ENCODE peak calls at places on chromosome 11, in nine cellular contexts. One of them, this sample, is unnamed.

GRCh38 chr11:70539360-70540095 is 141.2 kb downstream of the CTTN start:
- DNase-seq in thoracic aorta: no peak
- DNase-seq in mucosa of descending colon: peak
- DNase-seq in HepG2: no peak
- DNase-seq in choroid plexus epithelial cell: no peak
- DNase-seq in upper lobe of right lung: peak
- DNase-seq in H1: no peak
- DNase-seq in cardiac fibroblast: no peak
- DNase-seq in left ventricle myocardium inferior: no peak
- DNase-seq in this sample: no peak

GRCh38 chr11:131748146-131749050 is 378.0 kb downstream of the NTM start:
- DNase-seq in mucosa of descending colon: peak
- DNase-seq in left ventricle myocardium inferior: peak
- DNase-seq in thoracic aorta: no peak
- DNase-seq in upper lobe of right lung: peak
- DNase-seq in H1: peak
- DNase-seq in cardiac fibroblast: peak
- DNase-seq in choroid plexus epithelial cell: peak
- DNase-seq in HepG2: peak
- DNase-seq in this sample: peak

GRCh38 chr11:48044577-48044976 is 64.2 kb downstream of the PTPRJ start:
- DNase-seq in thoracic aorta: no peak
- DNase-seq in choroid plexus epithelial cell: no peak
- DNase-seq in left ventricle myocardium inferior: peak
- DNase-seq in mucosa of descending colon: no peak
- DNase-seq in upper lobe of right lung: no peak
- DNase-seq in cardiac fibroblast: no peak
- DNase-seq in HepG2: no peak
- DNase-seq in H1: no peak
- DNase-seq in this sample: no peak

GRCh38 chr11:518463-519202 is 11.6 kb upstream of the RNH1 start:
- DNase-seq in HepG2: peak
- DNase-seq in left ventricle myocardium inferior: peak
- DNase-seq in mucosa of descending colon: peak
- DNase-seq in choroid plexus epithelial cell: peak
- DNase-seq in upper lobe of right lung: peak
- DNase-seq in cardiac fibroblast: peak
- DNase-seq in H1: peak
- DNase-seq in thoracic aorta: peak
- DNase-seq in this sample: peak

GRCh38 chr11:57424802-57425564 is 1.9 kb downstream of the SLC43A3 start:
- DNase-seq in left ventricle myocardium inferior: peak
- DNase-seq in mucosa of descending colon: peak
- DNase-seq in H1: no peak
- DNase-seq in choroid plexus epithelial cell: peak
- DNase-seq in HepG2: peak
- DNase-seq in upper lobe of right lung: peak
- DNase-seq in thoracic aorta: peak
- DNase-seq in cardiac fibroblast: peak
- DNase-seq in this sample: peak

GRCh38 chr11:1830119-1830499 is 4.7 kb upstream of the SYT8 start:
- DNase-seq in choroid plexus epithelial cell: no peak
- DNase-seq in left ventricle myocardium inferior: no peak
- DNase-seq in H1: no peak
- DNase-seq in thoracic aorta: no peak
- DNase-seq in upper lobe of right lung: no peak
- DNase-seq in HepG2: no peak
- DNase-seq in cardiac fibroblast: no peak
- DNase-seq in mucosa of descending colon: peak
- DNase-seq in this sample: no peak

GRCh38 chr11:10659339-10660216 is 34.0 kb downstream of the IRAG1 start:
- DNase-seq in H1: no peak
- DNase-seq in upper lobe of right lung: peak
- DNase-seq in cardiac fibroblast: peak
- DNase-seq in HepG2: peak
- DNase-seq in thoracic aorta: peak
- DNase-seq in mucosa of descending colon: no peak
- DNase-seq in left ventricle myocardium inferior: no peak
- DNase-seq in choroid plexus epithelial cell: peak
- DNase-seq in this sample: peak

GRCh38 chr11:120172054-120172881 is 34.4 kb upstream of the TRIM29 start:
- DNase-seq in mucosa of descending colon: peak
- DNase-seq in H1: peak
- DNase-seq in upper lobe of right lung: peak
- DNase-seq in thoracic aorta: no peak
- DNase-seq in HepG2: peak
- DNase-seq in cardiac fibroblast: peak
- DNase-seq in left ventricle myocardium inferior: peak
- DNase-seq in choroid plexus epithelial cell: peak
- DNase-seq in this sample: peak

GRCh38 chr11:76719281-76719680 is 48.7 kb upstream of the LRRC32 start:
- DNase-seq in mucosa of descending colon: no peak
- DNase-seq in HepG2: no peak
- DNase-seq in left ventricle myocardium inferior: no peak
- DNase-seq in thoracic aorta: no peak
- DNase-seq in upper lobe of right lung: no peak
- DNase-seq in choroid plexus epithelial cell: no peak
- DNase-seq in H1: no peak
- DNase-seq in cardiac fibroblast: no peak
- DNase-seq in this sample: no peak

GRCh38 chr11:119493712-119494111 is 70.7 kb upstream of the THY1 start:
- DNase-seq in mucosa of descending colon: peak
- DNase-seq in choroid plexus epithelial cell: peak
- DNase-seq in thoracic aorta: no peak
- DNase-seq in upper lobe of right lung: no peak
- DNase-seq in left ventricle myocardium inferior: no peak
- DNase-seq in HepG2: no peak
- DNase-seq in cardiac fibroblast: peak
- DNase-seq in H1: peak
- DNase-seq in this sample: peak

GRCh38 chr11:130719516-130719915 is 196.8 kb downstream of the SNX19 start:
- DNase-seq in left ventricle myocardium inferior: no peak
- DNase-seq in H1: no peak
- DNase-seq in thoracic aorta: no peak
- DNase-seq in choroid plexus epithelial cell: peak
- DNase-seq in cardiac fibroblast: peak
- DNase-seq in upper lobe of right lung: no peak
- DNase-seq in HepG2: no peak
- DNase-seq in mucosa of descending colon: no peak
- DNase-seq in this sample: peak

GRCh38 chr11:11263238-11264030 is 89.6 kb downstream of the CSNK2A3 start:
- DNase-seq in thoracic aorta: no peak
- DNase-seq in upper lobe of right lung: no peak
- DNase-seq in cardiac fibroblast: peak
- DNase-seq in mucosa of descending colon: no peak
- DNase-seq in left ventricle myocardium inferior: no peak
- DNase-seq in H1: no peak
- DNase-seq in HepG2: no peak
- DNase-seq in choroid plexus epithelial cell: peak
- DNase-seq in this sample: no peak

GRCh38 chr11:104259121-104259610 is 95.2 kb upstream of the PDGFD start:
- DNase-seq in HepG2: no peak
- DNase-seq in cardiac fibroblast: no peak
- DNase-seq in upper lobe of right lung: no peak
- DNase-seq in H1: no peak
- DNase-seq in left ventricle myocardium inferior: no peak
- DNase-seq in thoracic aorta: no peak
- DNase-seq in choroid plexus epithelial cell: no peak
- DNase-seq in mucosa of descending colon: no peak
- DNase-seq in this sample: no peak

GRCh38 chr11:120985718-120986569 is 38.0 kb upstream of the TBCEL start:
- DNase-seq in left ventricle myocardium inferior: peak
- DNase-seq in H1: peak
- DNase-seq in thoracic aorta: no peak
- DNase-seq in HepG2: peak
- DNase-seq in cardiac fibroblast: peak
- DNase-seq in upper lobe of right lung: peak
- DNase-seq in mucosa of descending colon: peak
- DNase-seq in choroid plexus epithelial cell: peak
- DNase-seq in this sample: peak

GRCh38 chr11:15969701-15970329 is 386.5 kb downstream of the SOX6 start:
- DNase-seq in left ventricle myocardium inferior: no peak
- DNase-seq in choroid plexus epithelial cell: peak
- DNase-seq in HepG2: no peak
- DNase-seq in mucosa of descending colon: no peak
- DNase-seq in H1: no peak
- DNase-seq in upper lobe of right lung: no peak
- DNase-seq in cardiac fibroblast: peak
- DNase-seq in thoracic aorta: no peak
- DNase-seq in this sample: peak

GRCh38 chr11:86774422-86774821 is 25.9 kb upstream of the PRSS23 start:
- DNase-seq in cardiac fibroblast: no peak
- DNase-seq in thoracic aorta: no peak
- DNase-seq in left ventricle myocardium inferior: no peak
- DNase-seq in choroid plexus epithelial cell: no peak
- DNase-seq in H1: no peak
- DNase-seq in HepG2: no peak
- DNase-seq in upper lobe of right lung: no peak
- DNase-seq in mucosa of descending colon: no peak
- DNase-seq in this sample: no peak

GRCh38 chr11:95977534-95978174 is 53.7 kb upstream of the MTMR2 start:
- DNase-seq in upper lobe of right lung: no peak
- DNase-seq in thoracic aorta: no peak
- DNase-seq in HepG2: peak
- DNase-seq in left ventricle myocardium inferior: no peak
- DNase-seq in H1: no peak
- DNase-seq in mucosa of descending colon: no peak
- DNase-seq in cardiac fibroblast: peak
- DNase-seq in choroid plexus epithelial cell: peak
- DNase-seq in this sample: peak

DNA sequence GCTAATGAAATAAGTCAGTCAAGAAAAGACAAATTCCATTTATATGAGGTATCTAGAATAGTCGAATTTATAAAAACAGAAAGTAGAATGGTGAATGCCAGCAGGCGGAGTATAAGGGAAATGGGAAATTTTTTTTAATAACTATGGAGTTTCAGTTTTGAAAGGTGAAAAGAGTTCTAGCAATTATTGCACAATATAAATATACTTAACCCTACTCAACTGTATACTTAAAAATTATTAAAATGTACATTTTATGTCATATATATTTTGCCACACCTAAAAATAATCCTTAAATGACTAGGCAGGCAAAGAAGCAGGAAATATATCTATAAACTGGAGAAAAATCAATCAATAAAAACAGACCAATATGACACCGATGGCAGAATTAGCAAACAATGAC is 196.5 kb upstream of the UBASH3B start:
- DNase-seq in choroid plexus epithelial cell: no peak
- DNase-seq in mucosa of descending colon: no peak
- DNase-seq in H1: no peak
- DNase-seq in left ventricle myocardium inferior: no peak
- DNase-seq in upper lobe of right lung: no peak
- DNase-seq in cardiac fibroblast: no peak
- DNase-seq in HepG2: no peak
- DNase-seq in thoracic aorta: no peak
- DNase-seq in this sample: no peak
- TF ChIP-seq CTCF in choroid plexus epithelial cell: no peak
- TF ChIP-seq CTCF in mucosa of descending colon: no peak
- TF ChIP-seq CTCF in H1: no peak
- TF ChIP-seq CTCF in left ventricle myocardium inferior: no peak
- TF ChIP-seq CTCF in upper lobe of right lung: no peak
- TF ChIP-seq CTCF in cardiac fibroblast: no peak
- TF ChIP-seq CTCF in HepG2: no peak
- TF ChIP-seq CTCF in thoracic aorta: no peak
- TF ChIP-seq CTCF in this sample: no peak

GRCh38 chr11:45615182-45615792 is 50.1 kb downstream of the CHST1 start:
- DNase-seq in choroid plexus epithelial cell: no peak
- DNase-seq in HepG2: no peak
- DNase-seq in cardiac fibroblast: no peak
- DNase-seq in upper lobe of right lung: no peak
- DNase-seq in left ventricle myocardium inferior: no peak
- DNase-seq in thoracic aorta: no peak
- DNase-seq in mucosa of descending colon: no peak
- DNase-seq in H1: peak
- DNase-seq in this sample: no peak
- H3K4me3 ChIP-seq in choroid plexus epithelial cell: no peak
- H3K4me3 ChIP-seq in HepG2: no peak
- H3K4me3 ChIP-seq in cardiac fibroblast: no peak
- H3K4me3 ChIP-seq in upper lobe of right lung: no peak
- H3K4me3 ChIP-seq in left ventricle myocardium inferior: no peak
- H3K4me3 ChIP-seq in thoracic aorta: no peak
- H3K4me3 ChIP-seq in mucosa of descending colon: no peak
- H3K4me3 ChIP-seq in H1: no peak
- H3K4me3 ChIP-seq in this sample: no peak

GRCh38 chr11:128520206-128520885 is 67.0 kb downstream of the ETS1 start:
- DNase-seq in left ventricle myocardium inferior: no peak
- DNase-seq in upper lobe of right lung: no peak
- DNase-seq in thoracic aorta: no peak
- DNase-seq in mucosa of descending colon: no peak
- DNase-seq in HepG2: no peak
- DNase-seq in H1: no peak
- DNase-seq in choroid plexus epithelial cell: no peak
- DNase-seq in cardiac fibroblast: peak
- DNase-seq in this sample: no peak
- TF ChIP-seq CTCF in left ventricle myocardium inferior: no peak
- TF ChIP-seq CTCF in upper lobe of right lung: no peak
- TF ChIP-seq CTCF in thoracic aorta: no peak
- TF ChIP-seq CTCF in mucosa of descending colon: no peak
- TF ChIP-seq CTCF in HepG2: no peak
- TF ChIP-seq CTCF in H1: no peak
- TF ChIP-seq CTCF in choroid plexus epithelial cell: peak
- TF ChIP-seq CTCF in cardiac fibroblast: peak
- TF ChIP-seq CTCF in this sample: peak

DNA sequence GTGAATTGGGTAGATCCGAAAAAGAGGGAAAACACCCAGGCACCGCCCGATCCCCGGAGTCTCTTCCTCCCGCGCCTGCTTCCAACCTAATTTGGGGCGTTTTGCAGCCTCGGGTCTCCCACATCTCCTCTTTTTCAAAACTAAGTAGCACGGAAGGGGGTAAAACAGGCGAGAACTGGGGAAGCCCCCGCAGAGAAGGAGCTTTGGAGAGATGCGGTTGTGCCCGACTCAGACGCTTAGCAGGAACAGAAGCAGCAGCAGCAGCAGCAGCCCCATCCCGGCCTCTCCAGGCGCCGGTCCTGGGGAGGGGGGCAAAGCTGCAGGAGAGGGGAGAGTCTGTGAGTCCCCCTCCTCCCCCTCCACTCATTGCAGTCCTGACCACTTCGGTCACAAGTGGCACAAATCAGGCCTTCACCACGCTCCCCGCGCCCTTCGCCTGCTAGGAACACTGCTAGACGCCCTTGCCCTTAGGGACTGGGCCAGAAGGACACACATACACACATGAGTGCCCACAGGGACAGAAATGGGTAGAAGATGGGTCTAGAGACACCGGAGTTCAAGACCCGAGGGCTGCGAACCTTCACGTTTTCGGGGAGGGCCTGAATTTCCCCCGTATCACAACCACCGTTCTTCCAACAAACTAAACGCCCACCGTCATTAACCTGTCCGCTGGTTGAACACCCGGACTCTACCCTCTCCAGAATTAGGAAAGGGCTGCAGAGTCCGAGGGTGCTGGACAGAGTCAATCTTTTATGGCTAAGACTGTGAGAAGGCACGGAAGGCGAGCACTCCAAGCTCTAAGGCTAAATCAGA is 98.3 kb upstream of the HSD17B12 start:
- DNase-seq in upper lobe of right lung: no peak
- DNase-seq in choroid plexus epithelial cell: no peak
- DNase-seq in HepG2: no peak
- DNase-seq in mucosa of descending colon: no peak
- DNase-seq in cardiac fibroblast: no peak
- DNase-seq in H1: peak
- DNase-seq in left ventricle myocardium inferior: no peak
- DNase-seq in thoracic aorta: no peak
- DNase-seq in this sample: no peak
- H3K4me3 ChIP-seq in upper lobe of right lung: no peak
- H3K4me3 ChIP-seq in choroid plexus epithelial cell: no peak
- H3K4me3 ChIP-seq in HepG2: no peak
- H3K4me3 ChIP-seq in mucosa of descending colon: no peak
- H3K4me3 ChIP-seq in cardiac fibroblast: no peak
- H3K4me3 ChIP-seq in H1: peak
- H3K4me3 ChIP-seq in left ventricle myocardium inferior: peak
- H3K4me3 ChIP-seq in thoracic aorta: no peak
- H3K4me3 ChIP-seq in this sample: no peak

This sample was measured in fibroblast of pulmonary artery.